ENCODE peak calls at places on chromosomes 6 and 20, in four cellular contexts. One of them, this sample, is unnamed. For H3K36me3, the result is how much of the 10 kb centered on the place peaks cover.

GRCh38 chr6:37077459-37078296 is 72.2 kb downstream of the FGD2 start:
- DNase-seq in IMR-90: peak
- DNase-seq in neuronal stem cell: no peak
- DNase-seq in H1: no peak
- DNase-seq in this sample: peak

GRCh38 chr6:109958626-109959025 is 19.5 kb upstream of the GPR6 start:
- DNase-seq in IMR-90: no peak
- DNase-seq in neuronal stem cell: no peak
- DNase-seq in H1: no peak
- DNase-seq in this sample: no peak

GRCh38 chr6:159762681-159763293 is 942 bp downstream of the ACAT2 start:
- DNase-seq in IMR-90: no peak
- DNase-seq in neuronal stem cell: no peak
- DNase-seq in H1: no peak
- DNase-seq in this sample: peak

GRCh38 chr20:4369119-4369797 is 352.5 kb upstream of the PRND start:
- DNase-seq in IMR-90: no peak
- DNase-seq in neuronal stem cell: no peak
- DNase-seq in H1: no peak
- DNase-seq in this sample: no peak

GRCh38 chr6:135270676-135271536 is 89.8 kb downstream of the MYB start:
- DNase-seq in IMR-90: no peak
- DNase-seq in neuronal stem cell: no peak
- DNase-seq in H1: peak
- DNase-seq in this sample: peak

GRCh38 chr6:111941686-111942330 is 68.6 kb upstream of the FYN start:
- DNase-seq in IMR-90: no peak
- DNase-seq in neuronal stem cell: no peak
- DNase-seq in H1: no peak
- DNase-seq in this sample: no peak

GRCh38 chr6:145761584-145761983 is 26.3 kb upstream of the EPM2A start:
- DNase-seq in IMR-90: no peak
- DNase-seq in neuronal stem cell: no peak
- DNase-seq in H1: no peak
- DNase-seq in this sample: no peak

GRCh38 chr6:31792741-31793140 is 2.8 kb downstream of the VARS1 start:
- DNase-seq in IMR-90: peak
- DNase-seq in neuronal stem cell: no peak
- DNase-seq in H1: no peak
- DNase-seq in this sample: no peak

GRCh38 chr6:83615025-83615999 is 93.6 kb downstream of the SNAP91 start:
- DNase-seq in IMR-90: peak
- DNase-seq in neuronal stem cell: peak
- DNase-seq in H1: no peak
- DNase-seq in this sample: peak

GRCh38 chr6:35663447-35664235 is 25.1 kb downstream of the FKBP5 start:
- DNase-seq in IMR-90: peak
- DNase-seq in neuronal stem cell: no peak
- DNase-seq in H1: no peak
- DNase-seq in this sample: peak

GRCh38 chr6:35664945-35665344 is 23.8 kb downstream of the FKBP5 start:
- DNase-seq in IMR-90: peak
- DNase-seq in neuronal stem cell: no peak
- DNase-seq in H1: no peak
- DNase-seq in this sample: no peak

GRCh38 chr6:35665573-35665972 is 23.1 kb downstream of the FKBP5 start:
- DNase-seq in IMR-90: no peak
- DNase-seq in neuronal stem cell: no peak
- DNase-seq in H1: no peak
- DNase-seq in this sample: no peak

GRCh38 chr6:35668096-35668495 is 20.6 kb downstream of the FKBP5 start:
- DNase-seq in IMR-90: no peak
- DNase-seq in neuronal stem cell: no peak
- DNase-seq in H1: no peak
- DNase-seq in this sample: no peak

GRCh38 chr6:35663001-35663400 is 25.7 kb downstream of the FKBP5 start:
- DNase-seq in IMR-90: peak
- DNase-seq in neuronal stem cell: peak
- DNase-seq in H1: no peak
- DNase-seq in this sample: peak
- H4K8ac ChIP-seq in IMR-90: peak
- H4K8ac ChIP-seq in neuronal stem cell: no peak
- H4K8ac ChIP-seq in H1: no peak
- H4K8ac ChIP-seq in this sample: no peak

DNA sequence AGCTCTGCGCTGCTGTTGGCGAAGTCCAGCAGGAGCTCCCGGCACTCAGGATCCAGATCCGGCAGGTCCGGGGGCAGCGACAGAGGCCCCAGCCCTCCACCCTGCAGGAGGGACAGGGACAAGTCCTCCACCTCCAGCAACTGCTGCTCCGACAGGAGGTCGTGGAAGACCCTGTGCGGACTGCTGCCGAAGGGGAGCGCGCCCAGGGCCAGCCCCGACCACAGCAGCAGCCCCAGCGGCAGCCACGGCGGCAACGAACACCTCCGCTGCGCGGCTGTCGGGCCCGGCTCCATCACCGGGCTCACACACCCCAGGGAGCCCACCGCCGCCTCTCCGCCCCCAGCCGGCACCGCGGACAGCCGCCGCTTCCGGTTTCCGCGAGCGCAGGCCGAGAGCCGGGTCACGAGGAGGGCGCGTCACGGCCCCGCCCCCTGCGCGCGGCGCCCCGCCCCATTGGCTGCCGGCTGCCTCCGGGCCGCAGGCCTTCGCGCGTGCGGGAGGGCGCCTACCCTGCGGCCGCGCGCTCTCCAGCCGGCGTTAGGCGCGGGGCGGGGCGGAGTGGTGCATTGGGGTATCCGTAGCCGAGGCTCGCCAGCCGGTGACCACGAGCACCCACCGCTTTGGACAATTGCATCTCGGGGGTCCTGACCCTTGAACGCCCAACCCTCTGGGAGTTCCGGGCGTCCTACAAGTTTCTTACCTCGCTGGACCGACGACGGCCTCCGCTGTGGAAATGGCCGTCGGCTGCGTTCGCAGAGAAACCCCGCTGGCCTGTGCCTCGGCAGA is at the start of gene OSTM1:
- DNase-seq in IMR-90: peak
- DNase-seq in neuronal stem cell: peak
- DNase-seq in H1: peak
- DNase-seq in this sample: peak
- H2AK5ac ChIP-seq in IMR-90: no peak
- H2AK5ac ChIP-seq in neuronal stem cell: peak
- H2AK5ac ChIP-seq in H1: peak
- H2AK5ac ChIP-seq in this sample: peak

DNA sequence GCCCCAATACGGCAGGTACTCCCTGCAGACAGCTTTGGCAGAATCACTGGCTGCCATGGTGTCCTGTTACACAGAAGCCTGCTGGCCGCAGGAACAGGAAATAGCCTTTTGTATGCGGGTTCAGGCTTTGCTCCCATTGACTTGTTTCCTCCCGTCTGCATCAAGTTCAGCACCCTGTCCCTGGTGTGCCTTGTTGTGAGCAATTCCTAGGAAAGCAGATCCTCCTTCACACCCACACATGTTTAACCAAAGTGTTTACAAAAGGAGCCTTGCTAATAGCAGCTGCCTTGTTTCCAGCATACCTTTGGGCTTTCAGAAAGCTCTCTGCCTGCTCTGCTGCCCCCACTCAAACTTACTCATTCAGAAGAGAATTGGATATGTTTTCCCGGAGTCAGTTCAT is 127.2 kb upstream of the SUPT3H start:
- DNase-seq in IMR-90: peak
- DNase-seq in neuronal stem cell: peak
- DNase-seq in H1: no peak
- DNase-seq in this sample: peak
- H3K36me3 ChIP-seq in IMR-90: under half
- H3K36me3 ChIP-seq in neuronal stem cell: under half
- H3K36me3 ChIP-seq in H1: under half
- H3K36me3 ChIP-seq in this sample: under half

DNA sequence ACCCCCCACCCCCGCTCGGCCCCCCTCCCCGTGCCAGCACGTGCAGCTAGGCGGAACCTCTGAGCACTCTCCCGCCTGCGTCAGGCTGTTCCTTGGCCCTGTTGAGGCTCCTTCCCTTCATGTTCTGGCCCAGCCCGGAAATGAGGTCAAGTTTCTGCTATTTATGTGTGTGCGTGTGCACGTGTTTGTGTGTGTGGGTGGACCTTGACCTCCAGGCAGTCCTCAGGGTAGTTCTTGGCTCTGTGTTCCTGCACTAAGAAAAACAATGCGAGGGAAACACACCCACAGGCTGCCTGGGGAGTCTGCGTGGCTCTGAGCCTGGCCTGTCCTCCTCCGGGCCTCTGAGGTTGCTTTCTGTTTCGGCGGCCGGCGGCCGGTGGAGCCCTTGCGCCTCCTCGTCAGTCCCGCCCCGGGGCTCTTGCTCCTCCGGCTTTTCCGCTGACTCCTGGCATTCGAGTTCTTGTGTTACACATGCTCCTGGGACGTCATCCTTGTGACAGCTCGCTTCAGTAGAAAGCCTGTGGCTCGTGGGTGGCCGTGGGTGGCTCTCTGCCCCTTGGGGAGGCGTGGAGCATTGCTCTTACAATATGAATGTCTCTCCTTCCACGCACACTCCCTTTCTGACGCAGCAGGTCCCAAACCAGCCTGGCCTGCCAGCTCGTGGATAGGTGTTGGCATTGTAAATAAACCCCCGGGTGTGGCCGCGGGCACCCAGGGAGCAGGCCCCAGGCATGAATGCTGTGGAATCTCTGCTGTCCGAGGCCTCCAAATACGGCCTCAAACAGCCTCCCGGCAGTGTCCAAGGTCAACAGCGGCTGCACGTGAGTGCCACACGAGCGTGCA is 10.0 kb downstream of the SLCO4A1 start:
- DNase-seq in IMR-90: peak
- DNase-seq in neuronal stem cell: no peak
- DNase-seq in H1: no peak
- DNase-seq in this sample: peak
- H4K8ac ChIP-seq in IMR-90: peak
- H4K8ac ChIP-seq in neuronal stem cell: no peak
- H4K8ac ChIP-seq in H1: peak
- H4K8ac ChIP-seq in this sample: no peak

GRCh38 chr6:116015983-116016382 is 44.7 kb downstream of the FRK start:
- DNase-seq in IMR-90: no peak
- DNase-seq in neuronal stem cell: no peak
- DNase-seq in H1: no peak
- DNase-seq in this sample: no peak
- H2AK5ac ChIP-seq in IMR-90: peak
- H2AK5ac ChIP-seq in neuronal stem cell: no peak
- H2AK5ac ChIP-seq in H1: no peak
- H2AK5ac ChIP-seq in this sample: no peak

DNA sequence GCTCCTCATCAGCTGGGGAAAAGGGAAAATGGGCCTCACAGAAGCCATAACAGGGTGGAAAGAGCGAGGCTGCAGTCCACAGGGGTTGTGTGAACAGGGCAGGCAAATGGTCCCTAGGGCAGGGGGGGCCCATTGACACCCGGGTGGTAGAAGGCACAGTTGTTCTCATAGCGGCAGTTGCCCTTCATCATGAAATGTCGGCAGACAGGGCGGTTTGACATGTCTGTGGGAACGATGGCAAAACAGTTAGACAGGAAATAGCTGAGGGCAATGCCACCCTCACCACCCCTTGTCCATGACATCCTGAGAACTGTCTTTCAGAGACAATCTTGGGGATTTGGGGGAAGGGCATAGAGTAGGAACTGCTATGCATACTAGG is 15.6 kb downstream of the PPP1R10 start:
- DNase-seq in IMR-90: no peak
- DNase-seq in neuronal stem cell: no peak
- DNase-seq in H1: no peak
- DNase-seq in this sample: no peak
- H3K36me3 ChIP-seq in IMR-90: half or more
- H3K36me3 ChIP-seq in neuronal stem cell: half or more
- H3K36me3 ChIP-seq in H1: half or more
- H3K36me3 ChIP-seq in this sample: under half

GRCh38 chr6:158072083-158072721 is 90.5 kb downstream of the SYNJ2 start:
- DNase-seq in IMR-90: peak
- DNase-seq in neuronal stem cell: peak
- DNase-seq in H1: peak
- DNase-seq in this sample: peak

GRCh38 chr6:158070513-158070912 is 88.8 kb downstream of the SYNJ2 start:
- DNase-seq in IMR-90: no peak
- DNase-seq in neuronal stem cell: no peak
- DNase-seq in H1: no peak
- DNase-seq in this sample: no peak

GRCh38 chr6:158069800-158070195 is 88.1 kb downstream of the SYNJ2 start:
- DNase-seq in IMR-90: peak
- DNase-seq in neuronal stem cell: no peak
- DNase-seq in H1: no peak
- DNase-seq in this sample: no peak

GRCh38 chr6:158068893-158069799 is 87.5 kb downstream of the SYNJ2 start:
- DNase-seq in IMR-90: peak
- DNase-seq in neuronal stem cell: no peak
- DNase-seq in H1: no peak
- DNase-seq in this sample: peak

DNA sequence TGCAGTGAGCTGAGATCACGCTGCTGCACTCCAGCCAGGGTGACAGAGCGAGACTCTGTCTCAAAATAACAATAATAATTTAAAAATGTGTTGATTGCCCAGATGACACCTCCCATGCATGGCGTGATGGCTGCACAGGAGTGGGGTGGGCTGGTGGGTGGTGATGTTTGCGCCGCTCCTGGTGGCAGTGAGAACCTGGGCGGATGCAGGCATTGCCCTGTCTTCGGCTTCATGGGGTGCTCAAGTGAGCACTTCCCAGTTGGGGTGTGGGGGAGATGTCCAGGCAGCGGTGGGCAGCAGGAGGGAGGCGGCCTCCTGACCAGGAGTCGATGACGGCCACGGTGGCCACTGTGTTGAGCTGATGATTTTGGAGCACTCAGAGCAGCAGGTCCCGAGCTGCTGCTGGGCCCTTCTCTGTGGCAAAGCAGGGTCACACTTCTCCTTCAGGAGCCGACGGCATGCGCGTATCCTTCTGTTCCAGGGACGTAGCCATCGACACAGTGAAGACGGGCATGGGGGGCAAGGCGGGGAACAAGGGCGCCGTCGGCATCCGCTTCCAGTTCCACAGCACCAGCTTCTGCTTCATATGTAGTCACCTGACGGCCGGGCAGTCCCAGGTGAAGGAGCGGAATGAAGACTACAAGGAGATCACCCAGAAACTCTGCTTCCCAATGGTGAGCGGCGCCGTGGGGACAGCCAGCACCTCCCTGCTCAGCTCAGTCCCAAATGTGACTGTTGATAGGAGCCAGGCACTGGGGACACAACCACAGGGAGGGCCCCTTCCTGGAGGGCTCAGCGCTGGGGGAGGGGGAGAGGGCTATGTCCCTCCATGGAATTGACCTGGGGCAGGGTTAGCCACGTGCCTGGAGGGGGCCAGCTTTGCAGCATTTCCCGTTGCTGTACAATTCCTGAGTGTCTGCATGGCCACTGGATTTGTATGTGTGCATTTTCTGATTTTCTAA is 89.7 kb downstream of the SYNJ2 start:
- DNase-seq in IMR-90: no peak
- DNase-seq in neuronal stem cell: no peak
- DNase-seq in H1: no peak
- DNase-seq in this sample: peak
- H4K8ac ChIP-seq in IMR-90: peak
- H4K8ac ChIP-seq in neuronal stem cell: no peak
- H4K8ac ChIP-seq in H1: no peak
- H4K8ac ChIP-seq in this sample: no peak

GRCh38 chr6:136599324-136600011 is 49.2 kb upstream of the MAP7 start:
- DNase-seq in IMR-90: peak
- DNase-seq in neuronal stem cell: no peak
- DNase-seq in H1: no peak
- DNase-seq in this sample: no peak
- H2AK5ac ChIP-seq in IMR-90: peak
- H2AK5ac ChIP-seq in neuronal stem cell: no peak
- H2AK5ac ChIP-seq in H1: no peak
- H2AK5ac ChIP-seq in this sample: no peak

GRCh38 chr6:151096255-151096612 is 143.5 kb upstream of the AKAP12 start:
- DNase-seq in IMR-90: no peak
- DNase-seq in neuronal stem cell: no peak
- DNase-seq in H1: no peak
- DNase-seq in this sample: no peak
- H3K36me3 ChIP-seq in IMR-90: half or more
- H3K36me3 ChIP-seq in neuronal stem cell: under half
- H3K36me3 ChIP-seq in H1: under half
- H3K36me3 ChIP-seq in this sample: under half